ENCODE peak calls at places on chromosome 20, in ten cellular contexts. One of them, this sample, is unnamed.

GRCh38 chr20:29741894-29742698 is 1515.4 kb upstream of the DEFB115 start:
- DNase-seq in tibial nerve: no peak
- DNase-seq in A549: no peak
- DNase-seq in transverse colon: no peak
- DNase-seq in SK-N-SH: peak
- DNase-seq in upper lobe of left lung: no peak
- DNase-seq in HepG2: no peak
- DNase-seq in H1: no peak
- DNase-seq in stomach: no peak
- DNase-seq in suprapubic skin: no peak
- DNase-seq in this sample: no peak

GRCh38 chr20:59598625-59599310 is 5.6 kb upstream of the PHACTR3 start:
- DNase-seq in tibial nerve: no peak
- DNase-seq in A549: peak
- DNase-seq in transverse colon: peak
- DNase-seq in SK-N-SH: peak
- DNase-seq in upper lobe of left lung: peak
- DNase-seq in HepG2: peak
- DNase-seq in H1: peak
- DNase-seq in stomach: peak
- DNase-seq in suprapubic skin: no peak
- DNase-seq in this sample: no peak

GRCh38 chr20:8215516-8215915 is 83.5 kb downstream of the PLCB1 start:
- DNase-seq in tibial nerve: no peak
- DNase-seq in A549: no peak
- DNase-seq in transverse colon: no peak
- DNase-seq in SK-N-SH: no peak
- DNase-seq in upper lobe of left lung: no peak
- DNase-seq in HepG2: no peak
- DNase-seq in H1: no peak
- DNase-seq in stomach: no peak
- DNase-seq in suprapubic skin: no peak
- DNase-seq in this sample: no peak

GRCh38 chr20:50427740-50428462 is 82.3 kb upstream of the PTPN1 start:
- DNase-seq in tibial nerve: peak
- DNase-seq in A549: no peak
- DNase-seq in transverse colon: no peak
- DNase-seq in SK-N-SH: no peak
- DNase-seq in upper lobe of left lung: peak
- DNase-seq in HepG2: no peak
- DNase-seq in H1: no peak
- DNase-seq in stomach: peak
- DNase-seq in suprapubic skin: no peak
- DNase-seq in this sample: no peak

GRCh38 chr20:61159940-61160688 is 91.9 kb upstream of the CDH4 start:
- DNase-seq in tibial nerve: no peak
- DNase-seq in A549: no peak
- DNase-seq in transverse colon: no peak
- DNase-seq in SK-N-SH: no peak
- DNase-seq in upper lobe of left lung: no peak
- DNase-seq in HepG2: no peak
- DNase-seq in H1: no peak
- DNase-seq in stomach: no peak
- DNase-seq in suprapubic skin: no peak
- DNase-seq in this sample: no peak

GRCh38 chr20:24331939-24332338 is 137.5 kb upstream of the SYNDIG1 start:
- DNase-seq in tibial nerve: no peak
- DNase-seq in A549: no peak
- DNase-seq in transverse colon: no peak
- DNase-seq in SK-N-SH: no peak
- DNase-seq in upper lobe of left lung: no peak
- DNase-seq in HepG2: no peak
- DNase-seq in H1: no peak
- DNase-seq in stomach: no peak
- DNase-seq in suprapubic skin: no peak
- DNase-seq in this sample: no peak

GRCh38 chr20:57596998-57597939 is 23.0 kb downstream of the ZBP1 start:
- DNase-seq in tibial nerve: peak
- DNase-seq in A549: peak
- DNase-seq in transverse colon: peak
- DNase-seq in SK-N-SH: peak
- DNase-seq in upper lobe of left lung: peak
- DNase-seq in HepG2: peak
- DNase-seq in H1: peak
- DNase-seq in stomach: peak
- DNase-seq in suprapubic skin: no peak
- DNase-seq in this sample: peak

GRCh38 chr20:50692553-50692933 is 1.2 kb upstream of the RIPOR3 start:
- DNase-seq in tibial nerve: no peak
- DNase-seq in A549: no peak
- DNase-seq in transverse colon: no peak
- DNase-seq in SK-N-SH: no peak
- DNase-seq in upper lobe of left lung: no peak
- DNase-seq in HepG2: no peak
- DNase-seq in H1: no peak
- DNase-seq in stomach: no peak
- DNase-seq in suprapubic skin: no peak
- DNase-seq in this sample: no peak

GRCh38 chr20:3461191-3461874 is 9.5 kb upstream of the ATRN start:
- DNase-seq in tibial nerve: no peak
- DNase-seq in A549: no peak
- DNase-seq in transverse colon: no peak
- DNase-seq in SK-N-SH: no peak
- DNase-seq in upper lobe of left lung: no peak
- DNase-seq in HepG2: no peak
- DNase-seq in H1: peak
- DNase-seq in stomach: no peak
- DNase-seq in suprapubic skin: no peak
- DNase-seq in this sample: no peak

GRCh38 chr20:17849901-17850673 is 118.5 kb downstream of the SNX5 start:
- DNase-seq in tibial nerve: peak
- DNase-seq in A549: peak
- DNase-seq in transverse colon: peak
- DNase-seq in SK-N-SH: no peak
- DNase-seq in upper lobe of left lung: peak
- DNase-seq in HepG2: peak
- DNase-seq in H1: no peak
- DNase-seq in stomach: peak
- DNase-seq in suprapubic skin: no peak
- DNase-seq in this sample: peak

GRCh38 chr20:36493013-36493800 is 48.1 kb upstream of the MYL9 start:
- DNase-seq in tibial nerve: no peak
- DNase-seq in A549: no peak
- DNase-seq in transverse colon: peak
- DNase-seq in SK-N-SH: peak
- DNase-seq in upper lobe of left lung: peak
- DNase-seq in HepG2: no peak
- DNase-seq in H1: peak
- DNase-seq in stomach: no peak
- DNase-seq in suprapubic skin: no peak
- DNase-seq in this sample: no peak

DNA sequence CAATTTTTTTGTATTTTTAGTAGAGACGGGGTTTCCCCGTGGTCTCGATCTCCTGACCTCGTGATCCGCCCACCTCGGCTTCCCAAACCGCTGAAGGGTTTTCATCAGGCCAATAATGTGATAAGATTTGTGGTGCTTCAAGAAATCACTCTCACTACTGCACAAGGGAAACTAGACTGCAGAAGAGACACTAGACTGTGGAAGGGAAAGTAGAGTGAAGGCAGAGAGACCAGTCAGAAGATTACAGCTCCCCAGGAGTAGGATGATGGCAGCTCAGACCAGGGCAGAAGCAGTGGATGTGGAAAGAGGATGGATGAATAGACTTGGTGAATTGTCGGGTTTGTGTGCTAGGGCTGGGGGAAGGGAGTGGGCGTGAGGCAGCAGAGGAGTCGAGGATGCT is 48.0 kb upstream of the GTSF1L start:
- DNase-seq in tibial nerve: no peak
- DNase-seq in A549: no peak
- DNase-seq in transverse colon: no peak
- DNase-seq in SK-N-SH: no peak
- DNase-seq in upper lobe of left lung: no peak
- DNase-seq in HepG2: no peak
- DNase-seq in H1: no peak
- DNase-seq in stomach: no peak
- DNase-seq in suprapubic skin: no peak
- DNase-seq in this sample: no peak
- TF ChIP-seq CTCF in tibial nerve: no peak
- TF ChIP-seq CTCF in A549: no peak
- TF ChIP-seq CTCF in transverse colon: no peak
- TF ChIP-seq CTCF in SK-N-SH: no peak
- TF ChIP-seq CTCF in upper lobe of left lung: no peak
- TF ChIP-seq CTCF in HepG2: no peak
- TF ChIP-seq CTCF in H1: no peak
- TF ChIP-seq CTCF in stomach: no peak
- TF ChIP-seq CTCF in suprapubic skin: no peak
- TF ChIP-seq CTCF in this sample: no peak

DNA sequence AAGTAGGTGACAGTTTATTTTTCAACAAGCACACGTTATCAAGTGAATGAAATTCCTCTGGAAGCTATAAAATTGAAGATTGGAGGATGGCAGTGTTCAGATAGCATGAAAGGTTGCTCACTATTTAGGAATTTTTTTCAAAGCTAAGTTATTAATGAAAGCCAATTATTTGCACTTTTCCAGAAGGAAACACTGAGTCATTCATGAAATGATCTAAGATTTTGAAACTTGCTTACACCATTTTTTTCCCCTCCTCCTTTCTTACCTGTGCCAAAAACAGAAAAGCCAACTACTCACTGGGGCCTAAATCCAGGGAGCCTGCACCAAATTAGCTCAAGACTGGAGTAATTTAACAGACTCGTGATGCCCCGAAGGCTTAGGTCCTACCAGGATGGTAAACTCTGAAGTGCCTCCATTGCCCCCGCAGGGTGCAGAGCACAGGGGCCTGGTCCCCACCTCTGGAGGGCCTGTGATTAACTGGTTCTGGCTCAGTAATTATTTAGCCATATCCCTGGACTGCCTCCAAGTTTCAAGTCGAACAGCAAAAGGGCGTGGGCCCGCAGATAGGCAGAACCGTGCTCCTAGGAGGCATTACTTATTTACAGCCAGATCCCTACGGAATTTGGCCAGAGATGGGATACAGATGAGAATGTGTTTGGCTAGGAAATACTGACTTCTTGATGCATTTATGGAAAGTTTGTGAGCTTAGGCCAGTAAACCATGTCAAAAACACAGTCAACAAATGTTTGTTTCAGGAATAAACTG is 28.0 kb upstream of the ZNF217 start:
- DNase-seq in tibial nerve: peak
- DNase-seq in A549: peak
- DNase-seq in transverse colon: peak
- DNase-seq in SK-N-SH: peak
- DNase-seq in upper lobe of left lung: peak
- DNase-seq in HepG2: peak
- DNase-seq in H1: peak
- DNase-seq in stomach: peak
- DNase-seq in suprapubic skin: no peak
- DNase-seq in this sample: peak
- TF ChIP-seq EP300 in tibial nerve: peak
- TF ChIP-seq EP300 in A549: peak
- TF ChIP-seq EP300 in transverse colon: no peak
- TF ChIP-seq EP300 in SK-N-SH: peak
- TF ChIP-seq EP300 in upper lobe of left lung: no peak
- TF ChIP-seq EP300 in HepG2: no peak
- TF ChIP-seq EP300 in H1: no peak
- TF ChIP-seq EP300 in stomach: no peak
- TF ChIP-seq EP300 in suprapubic skin: no peak
- TF ChIP-seq EP300 in this sample: no peak

DNA sequence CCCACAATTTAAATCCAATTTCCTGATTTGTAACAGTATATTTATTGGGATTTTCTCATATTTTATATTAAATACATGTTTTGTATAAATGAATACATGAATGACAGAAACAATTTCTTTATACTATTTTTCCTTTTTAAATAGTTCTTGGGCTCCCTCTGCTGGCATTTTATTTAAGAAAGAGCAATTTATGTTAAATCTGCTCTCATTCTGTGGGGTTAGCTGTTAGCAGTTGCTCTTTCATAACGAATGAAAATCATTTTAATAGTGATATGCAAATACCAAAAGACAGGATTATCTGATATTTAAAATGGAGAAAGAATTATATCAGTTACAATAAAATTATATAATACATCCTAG is 118.3 kb downstream of the RALGAPA2 start:
- DNase-seq in tibial nerve: peak
- DNase-seq in A549: peak
- DNase-seq in transverse colon: no peak
- DNase-seq in SK-N-SH: peak
- DNase-seq in upper lobe of left lung: no peak
- DNase-seq in HepG2: peak
- DNase-seq in H1: no peak
- DNase-seq in stomach: no peak
- DNase-seq in suprapubic skin: no peak
- DNase-seq in this sample: no peak
- TF ChIP-seq CTCF in tibial nerve: no peak
- TF ChIP-seq CTCF in A549: peak
- TF ChIP-seq CTCF in transverse colon: peak
- TF ChIP-seq CTCF in SK-N-SH: peak
- TF ChIP-seq CTCF in upper lobe of left lung: no peak
- TF ChIP-seq CTCF in HepG2: peak
- TF ChIP-seq CTCF in H1: no peak
- TF ChIP-seq CTCF in stomach: no peak
- TF ChIP-seq CTCF in suprapubic skin: no peak
- TF ChIP-seq CTCF in this sample: no peak

GRCh38 chr20:47004179-47004578 is 109.5 kb downstream of the EYA2 start:
- DNase-seq in tibial nerve: no peak
- DNase-seq in A549: no peak
- DNase-seq in transverse colon: no peak
- DNase-seq in SK-N-SH: no peak
- DNase-seq in upper lobe of left lung: no peak
- DNase-seq in HepG2: no peak
- DNase-seq in H1: no peak
- DNase-seq in stomach: no peak
- DNase-seq in suprapubic skin: no peak
- DNase-seq in this sample: no peak

GRCh38 chr20:47009784-47010183 is 115.1 kb downstream of the EYA2 start:
- DNase-seq in tibial nerve: no peak
- DNase-seq in A549: no peak
- DNase-seq in transverse colon: no peak
- DNase-seq in SK-N-SH: no peak
- DNase-seq in upper lobe of left lung: no peak
- DNase-seq in HepG2: no peak
- DNase-seq in H1: no peak
- DNase-seq in stomach: no peak
- DNase-seq in suprapubic skin: no peak
- DNase-seq in this sample: no peak

GRCh38 chr20:47011984-47012383 is 117.3 kb downstream of the EYA2 start:
- DNase-seq in tibial nerve: no peak
- DNase-seq in A549: no peak
- DNase-seq in transverse colon: no peak
- DNase-seq in SK-N-SH: no peak
- DNase-seq in upper lobe of left lung: no peak
- DNase-seq in HepG2: no peak
- DNase-seq in H1: no peak
- DNase-seq in stomach: no peak
- DNase-seq in suprapubic skin: no peak
- DNase-seq in this sample: no peak

GRCh38 chr20:47008842-47009518 is 114.3 kb downstream of the EYA2 start:
- DNase-seq in tibial nerve: no peak
- DNase-seq in A549: no peak
- DNase-seq in transverse colon: no peak
- DNase-seq in SK-N-SH: no peak
- DNase-seq in upper lobe of left lung: no peak
- DNase-seq in HepG2: peak
- DNase-seq in H1: no peak
- DNase-seq in stomach: no peak
- DNase-seq in suprapubic skin: no peak
- DNase-seq in this sample: no peak

GRCh38 chr20:47007826-47008655 is 113.4 kb downstream of the EYA2 start:
- DNase-seq in tibial nerve: no peak
- DNase-seq in A549: no peak
- DNase-seq in transverse colon: no peak
- DNase-seq in SK-N-SH: no peak
- DNase-seq in upper lobe of left lung: no peak
- DNase-seq in HepG2: no peak
- DNase-seq in H1: no peak
- DNase-seq in stomach: no peak
- DNase-seq in suprapubic skin: no peak
- DNase-seq in this sample: no peak
- TF ChIP-seq EP300 in tibial nerve: no peak
- TF ChIP-seq EP300 in A549: no peak
- TF ChIP-seq EP300 in transverse colon: no peak
- TF ChIP-seq EP300 in SK-N-SH: no peak
- TF ChIP-seq EP300 in upper lobe of left lung: no peak
- TF ChIP-seq EP300 in HepG2: no peak
- TF ChIP-seq EP300 in H1: no peak
- TF ChIP-seq EP300 in stomach: no peak
- TF ChIP-seq EP300 in suprapubic skin: no peak
- TF ChIP-seq EP300 in this sample: no peak

This sample was measured in ovary.